ENCODE peak calls at places on chromosomes 13 and 19, in ten cellular contexts. One of them, this sample, is unnamed. For H3K27me3, the result is how much of the 10 kb centered on the place peaks cover.

GRCh38 chr19:41521860-41522555 is 54.0 kb upstream of the CEACAM21 start:
- DNase-seq in CD4-positive, alpha-beta memory T cell: peak
- DNase-seq in HAP-1: no peak
- DNase-seq in psoas muscle: no peak
- DNase-seq in esophagus squamous epithelium: no peak
- DNase-seq in PC-3: no peak
- DNase-seq in upper lobe of right lung: peak
- DNase-seq in brain microvascular endothelial cell: no peak
- DNase-seq in heart right ventricle: no peak
- DNase-seq in kidney epithelial cell: no peak
- DNase-seq in this sample: peak

GRCh38 chr13:37295046-37295445 is 189.6 kb upstream of the CSNK1A1L start:
- DNase-seq in CD4-positive, alpha-beta memory T cell: no peak
- DNase-seq in HAP-1: no peak
- DNase-seq in psoas muscle: peak
- DNase-seq in esophagus squamous epithelium: no peak
- DNase-seq in PC-3: no peak
- DNase-seq in upper lobe of right lung: no peak
- DNase-seq in brain microvascular endothelial cell: peak
- DNase-seq in heart right ventricle: peak
- DNase-seq in kidney epithelial cell: no peak
- DNase-seq in this sample: no peak

GRCh38 chr19:20154636-20155035 is 12.4 kb upstream of the ZNF486 start:
- DNase-seq in CD4-positive, alpha-beta memory T cell: no peak
- DNase-seq in HAP-1: no peak
- DNase-seq in psoas muscle: no peak
- DNase-seq in esophagus squamous epithelium: no peak
- DNase-seq in PC-3: no peak
- DNase-seq in upper lobe of right lung: no peak
- DNase-seq in brain microvascular endothelial cell: no peak
- DNase-seq in heart right ventricle: no peak
- DNase-seq in kidney epithelial cell: no peak
- DNase-seq in this sample: no peak

GRCh38 chr19:39275578-39275977 is 7.4 kb downstream of the IFNL2 start:
- DNase-seq in CD4-positive, alpha-beta memory T cell: no peak
- DNase-seq in HAP-1: no peak
- DNase-seq in psoas muscle: no peak
- DNase-seq in esophagus squamous epithelium: no peak
- DNase-seq in PC-3: no peak
- DNase-seq in upper lobe of right lung: no peak
- DNase-seq in brain microvascular endothelial cell: no peak
- DNase-seq in heart right ventricle: no peak
- DNase-seq in kidney epithelial cell: no peak
- DNase-seq in this sample: no peak

GRCh38 chr13:31267126-31267784 is 67.5 kb downstream of the B3GLCT start:
- DNase-seq in CD4-positive, alpha-beta memory T cell: no peak
- DNase-seq in HAP-1: no peak
- DNase-seq in psoas muscle: no peak
- DNase-seq in esophagus squamous epithelium: no peak
- DNase-seq in PC-3: no peak
- DNase-seq in upper lobe of right lung: no peak
- DNase-seq in brain microvascular endothelial cell: no peak
- DNase-seq in heart right ventricle: peak
- DNase-seq in kidney epithelial cell: no peak
- DNase-seq in this sample: no peak

GRCh38 chr19:19447536-19448237 is 42.2 kb downstream of the GATAD2A start:
- DNase-seq in CD4-positive, alpha-beta memory T cell: peak
- DNase-seq in HAP-1: no peak
- DNase-seq in psoas muscle: no peak
- DNase-seq in esophagus squamous epithelium: no peak
- DNase-seq in PC-3: no peak
- DNase-seq in upper lobe of right lung: no peak
- DNase-seq in brain microvascular endothelial cell: no peak
- DNase-seq in heart right ventricle: no peak
- DNase-seq in kidney epithelial cell: no peak
- DNase-seq in this sample: no peak

GRCh38 chr13:99624936-99625540 is 123.8 kb downstream of the TM9SF2 start:
- DNase-seq in CD4-positive, alpha-beta memory T cell: no peak
- DNase-seq in HAP-1: no peak
- DNase-seq in psoas muscle: no peak
- DNase-seq in esophagus squamous epithelium: no peak
- DNase-seq in PC-3: no peak
- DNase-seq in upper lobe of right lung: no peak
- DNase-seq in brain microvascular endothelial cell: no peak
- DNase-seq in heart right ventricle: no peak
- DNase-seq in kidney epithelial cell: no peak
- DNase-seq in this sample: no peak

GRCh38 chr13:41916173-41916954 is 44.5 kb downstream of the VWA8 start:
- DNase-seq in CD4-positive, alpha-beta memory T cell: no peak
- DNase-seq in HAP-1: peak
- DNase-seq in psoas muscle: no peak
- DNase-seq in esophagus squamous epithelium: no peak
- DNase-seq in PC-3: peak
- DNase-seq in upper lobe of right lung: no peak
- DNase-seq in brain microvascular endothelial cell: peak
- DNase-seq in heart right ventricle: no peak
- DNase-seq in kidney epithelial cell: peak
- DNase-seq in this sample: no peak

DNA sequence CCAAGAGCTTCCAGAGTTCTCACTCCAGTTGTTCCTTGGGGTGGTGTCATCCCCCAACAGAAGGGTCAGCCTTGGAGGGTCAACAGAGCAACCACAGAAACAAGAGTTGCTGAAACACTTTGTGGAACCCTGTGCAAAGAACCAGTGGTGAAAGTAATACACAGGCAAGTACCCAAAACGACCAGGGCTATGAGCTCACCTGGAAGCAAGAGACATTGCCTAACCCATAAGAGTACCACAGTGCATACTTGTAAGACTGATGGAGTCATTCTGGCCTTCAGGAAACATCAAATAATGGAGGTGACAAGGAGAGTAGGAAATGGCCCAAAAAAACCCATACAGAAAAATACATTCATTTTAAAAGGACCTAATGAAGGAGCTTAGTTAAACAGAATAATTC is 184.3 kb upstream of the TSC22D1 start:
- DNase-seq in CD4-positive, alpha-beta memory T cell: no peak
- DNase-seq in HAP-1: no peak
- DNase-seq in psoas muscle: no peak
- DNase-seq in esophagus squamous epithelium: no peak
- DNase-seq in PC-3: no peak
- DNase-seq in upper lobe of right lung: no peak
- DNase-seq in brain microvascular endothelial cell: no peak
- DNase-seq in heart right ventricle: no peak
- DNase-seq in kidney epithelial cell: no peak
- DNase-seq in this sample: no peak
- H3K27me3 ChIP-seq in CD4-positive, alpha-beta memory T cell: under half
- H3K27me3 ChIP-seq in HAP-1: under half
- H3K27me3 ChIP-seq in psoas muscle: under half
- H3K27me3 ChIP-seq in esophagus squamous epithelium: under half
- H3K27me3 ChIP-seq in PC-3: under half
- H3K27me3 ChIP-seq in upper lobe of right lung: under half
- H3K27me3 ChIP-seq in brain microvascular endothelial cell: under half
- H3K27me3 ChIP-seq in heart right ventricle: under half
- H3K27me3 ChIP-seq in kidney epithelial cell: under half
- H3K27me3 ChIP-seq in this sample: under half

GRCh38 chr13:23185542-23185941 is 4.8 kb downstream of the SGCG start:
- DNase-seq in CD4-positive, alpha-beta memory T cell: no peak
- DNase-seq in HAP-1: no peak
- DNase-seq in psoas muscle: no peak
- DNase-seq in esophagus squamous epithelium: no peak
- DNase-seq in PC-3: no peak
- DNase-seq in upper lobe of right lung: no peak
- DNase-seq in brain microvascular endothelial cell: no peak
- DNase-seq in heart right ventricle: no peak
- DNase-seq in kidney epithelial cell: no peak
- DNase-seq in this sample: no peak

GRCh38 chr13:23180711-23181110 is at the start of gene SGCG:
- DNase-seq in CD4-positive, alpha-beta memory T cell: no peak
- DNase-seq in HAP-1: no peak
- DNase-seq in psoas muscle: no peak
- DNase-seq in esophagus squamous epithelium: no peak
- DNase-seq in PC-3: no peak
- DNase-seq in upper lobe of right lung: no peak
- DNase-seq in brain microvascular endothelial cell: no peak
- DNase-seq in heart right ventricle: peak
- DNase-seq in kidney epithelial cell: no peak
- DNase-seq in this sample: no peak

GRCh38 chr13:23182142-23182541 is 1.4 kb downstream of the SGCG start:
- DNase-seq in CD4-positive, alpha-beta memory T cell: no peak
- DNase-seq in HAP-1: no peak
- DNase-seq in psoas muscle: no peak
- DNase-seq in esophagus squamous epithelium: no peak
- DNase-seq in PC-3: no peak
- DNase-seq in upper lobe of right lung: no peak
- DNase-seq in brain microvascular endothelial cell: no peak
- DNase-seq in heart right ventricle: no peak
- DNase-seq in kidney epithelial cell: no peak
- DNase-seq in this sample: no peak

DNA sequence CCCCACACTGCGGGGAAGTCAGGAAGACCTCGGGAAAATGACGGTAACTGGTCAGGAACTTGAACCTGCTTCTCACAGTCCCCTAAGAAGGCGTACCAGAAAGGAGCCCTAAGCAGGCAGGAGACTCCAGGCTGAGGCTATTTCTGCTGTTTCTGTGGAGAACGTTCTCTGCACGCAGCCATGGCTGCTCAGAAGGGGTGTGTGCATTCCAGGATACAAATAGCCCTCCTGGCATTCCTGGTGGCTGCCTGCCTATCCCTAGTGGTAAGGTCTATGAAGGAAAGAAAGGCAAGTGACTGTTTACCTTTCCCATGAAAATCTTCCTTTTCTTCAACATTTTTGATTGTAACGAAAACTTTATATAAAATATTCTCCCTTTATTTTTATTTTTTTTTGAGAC is 2.5 kb downstream of the SGCG start:
- DNase-seq in CD4-positive, alpha-beta memory T cell: no peak
- DNase-seq in HAP-1: no peak
- DNase-seq in psoas muscle: peak
- DNase-seq in esophagus squamous epithelium: no peak
- DNase-seq in PC-3: no peak
- DNase-seq in upper lobe of right lung: no peak
- DNase-seq in brain microvascular endothelial cell: no peak
- DNase-seq in heart right ventricle: peak
- DNase-seq in kidney epithelial cell: no peak
- DNase-seq in this sample: no peak
- H3K27me3 ChIP-seq in CD4-positive, alpha-beta memory T cell: under half
- H3K27me3 ChIP-seq in HAP-1: under half
- H3K27me3 ChIP-seq in psoas muscle: under half
- H3K27me3 ChIP-seq in esophagus squamous epithelium: under half
- H3K27me3 ChIP-seq in PC-3: half or more
- H3K27me3 ChIP-seq in upper lobe of right lung: under half
- H3K27me3 ChIP-seq in brain microvascular endothelial cell: under half
- H3K27me3 ChIP-seq in heart right ventricle: under half
- H3K27me3 ChIP-seq in kidney epithelial cell: under half
- H3K27me3 ChIP-seq in this sample: under half

GRCh38 chr19:29290853-29291252 is 77.9 kb upstream of the UQCRFS1 start:
- DNase-seq in CD4-positive, alpha-beta memory T cell: no peak
- DNase-seq in HAP-1: no peak
- DNase-seq in psoas muscle: no peak
- DNase-seq in esophagus squamous epithelium: no peak
- DNase-seq in PC-3: no peak
- DNase-seq in upper lobe of right lung: peak
- DNase-seq in brain microvascular endothelial cell: no peak
- DNase-seq in heart right ventricle: no peak
- DNase-seq in kidney epithelial cell: no peak
- DNase-seq in this sample: no peak

GRCh38 chr19:29293736-29294342 is 80.9 kb upstream of the UQCRFS1 start:
- DNase-seq in CD4-positive, alpha-beta memory T cell: no peak
- DNase-seq in HAP-1: no peak
- DNase-seq in psoas muscle: no peak
- DNase-seq in esophagus squamous epithelium: no peak
- DNase-seq in PC-3: no peak
- DNase-seq in upper lobe of right lung: peak
- DNase-seq in brain microvascular endothelial cell: no peak
- DNase-seq in heart right ventricle: no peak
- DNase-seq in kidney epithelial cell: no peak
- DNase-seq in this sample: no peak

GRCh38 chr19:29293292-29293691 is 80.3 kb upstream of the UQCRFS1 start:
- DNase-seq in CD4-positive, alpha-beta memory T cell: no peak
- DNase-seq in HAP-1: no peak
- DNase-seq in psoas muscle: no peak
- DNase-seq in esophagus squamous epithelium: no peak
- DNase-seq in PC-3: no peak
- DNase-seq in upper lobe of right lung: peak
- DNase-seq in brain microvascular endothelial cell: no peak
- DNase-seq in heart right ventricle: no peak
- DNase-seq in kidney epithelial cell: no peak
- DNase-seq in this sample: no peak

GRCh38 chr19:29292562-29292961 is 79.6 kb upstream of the UQCRFS1 start:
- DNase-seq in CD4-positive, alpha-beta memory T cell: no peak
- DNase-seq in HAP-1: no peak
- DNase-seq in psoas muscle: no peak
- DNase-seq in esophagus squamous epithelium: no peak
- DNase-seq in PC-3: no peak
- DNase-seq in upper lobe of right lung: peak
- DNase-seq in brain microvascular endothelial cell: no peak
- DNase-seq in heart right ventricle: no peak
- DNase-seq in kidney epithelial cell: no peak
- DNase-seq in this sample: no peak

DNA sequence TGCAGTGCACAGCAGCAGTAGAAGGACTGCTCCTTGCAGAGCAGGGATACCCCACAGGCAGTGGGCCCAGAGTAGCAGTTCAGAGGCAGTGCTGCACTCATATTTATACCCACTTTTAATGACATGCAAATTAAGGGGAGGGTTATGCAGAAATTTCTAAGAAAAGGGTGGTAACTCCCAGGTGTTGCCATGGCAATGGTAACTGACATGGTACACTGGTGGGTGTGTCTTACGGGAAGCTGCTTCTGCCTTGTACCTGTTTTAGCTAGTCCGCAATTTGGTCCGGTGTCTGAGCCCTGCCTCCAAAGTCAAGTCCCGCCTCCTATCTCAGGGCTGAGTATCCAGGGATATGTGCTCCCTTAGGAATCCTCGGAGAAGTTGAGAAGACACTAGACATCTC is 79.2 kb upstream of the UQCRFS1 start:
- DNase-seq in CD4-positive, alpha-beta memory T cell: no peak
- DNase-seq in HAP-1: no peak
- DNase-seq in psoas muscle: no peak
- DNase-seq in esophagus squamous epithelium: no peak
- DNase-seq in PC-3: no peak
- DNase-seq in upper lobe of right lung: no peak
- DNase-seq in brain microvascular endothelial cell: no peak
- DNase-seq in heart right ventricle: no peak
- DNase-seq in kidney epithelial cell: no peak
- DNase-seq in this sample: no peak
- H3K27me3 ChIP-seq in CD4-positive, alpha-beta memory T cell: under half
- H3K27me3 ChIP-seq in HAP-1: under half
- H3K27me3 ChIP-seq in psoas muscle: under half
- H3K27me3 ChIP-seq in esophagus squamous epithelium: under half
- H3K27me3 ChIP-seq in PC-3: under half
- H3K27me3 ChIP-seq in upper lobe of right lung: under half
- H3K27me3 ChIP-seq in brain microvascular endothelial cell: under half
- H3K27me3 ChIP-seq in heart right ventricle: under half
- H3K27me3 ChIP-seq in kidney epithelial cell: under half
- H3K27me3 ChIP-seq in this sample: under half

DNA sequence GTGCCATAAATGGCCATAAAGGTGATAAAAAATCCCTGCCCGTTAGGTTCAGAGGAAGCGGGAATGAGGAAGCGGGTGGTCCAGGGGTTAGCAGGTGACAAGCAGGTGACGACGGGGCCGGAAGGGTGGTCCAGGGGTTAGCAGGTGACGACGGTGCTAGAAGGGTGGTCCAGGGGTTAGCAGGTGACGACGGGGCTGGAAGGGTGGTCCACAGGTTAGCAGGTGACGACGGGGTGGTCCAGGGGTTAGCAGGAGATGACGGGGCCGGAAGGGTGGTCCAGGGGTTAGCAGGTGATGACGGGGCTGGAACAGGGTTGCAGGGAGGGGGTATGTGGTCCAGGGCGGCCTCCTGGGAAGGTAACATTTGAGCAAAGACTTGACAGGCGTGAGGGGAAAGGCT is 6.3 kb downstream of the PRSS57 start:
- DNase-seq in CD4-positive, alpha-beta memory T cell: peak
- DNase-seq in HAP-1: no peak
- DNase-seq in psoas muscle: no peak
- DNase-seq in esophagus squamous epithelium: no peak
- DNase-seq in PC-3: no peak
- DNase-seq in upper lobe of right lung: no peak
- DNase-seq in brain microvascular endothelial cell: no peak
- DNase-seq in heart right ventricle: no peak
- DNase-seq in kidney epithelial cell: no peak
- DNase-seq in this sample: no peak
- H3K27me3 ChIP-seq in CD4-positive, alpha-beta memory T cell: under half
- H3K27me3 ChIP-seq in HAP-1: under half
- H3K27me3 ChIP-seq in psoas muscle: under half
- H3K27me3 ChIP-seq in esophagus squamous epithelium: under half
- H3K27me3 ChIP-seq in PC-3: under half
- H3K27me3 ChIP-seq in upper lobe of right lung: under half
- H3K27me3 ChIP-seq in brain microvascular endothelial cell: under half
- H3K27me3 ChIP-seq in heart right ventricle: under half
- H3K27me3 ChIP-seq in kidney epithelial cell: under half
- H3K27me3 ChIP-seq in this sample: under half

This sample was measured in neuronal stem cell.